ENCODE peak calls at places on chromosomes 5 and 9, in five cellular contexts. One of them, this sample, is unnamed.

GRCh38 chr5:172305380-172305779 is 21.8 kb upstream of the UBTD2 start:
- DNase-seq in upper lobe of left lung: no peak
- DNase-seq in spleen: no peak
- DNase-seq in esophagus muscularis mucosa: no peak
- DNase-seq in stomach: no peak
- DNase-seq in this sample: no peak

GRCh38 chr5:43482490-43483064 is 1.1 kb downstream of the TMEM267 start:
- DNase-seq in upper lobe of left lung: no peak
- DNase-seq in stomach: no peak
- DNase-seq in spleen: no peak
- DNase-seq in esophagus muscularis mucosa: no peak
- DNase-seq in this sample: no peak

GRCh38 chr9:134326754-134327526 is 685 bp downstream of the RXRA start:
- DNase-seq in esophagus muscularis mucosa: no peak
- DNase-seq in stomach: no peak
- DNase-seq in upper lobe of left lung: peak; percentile 89
- DNase-seq in spleen: peak; percentile 87
- DNase-seq in this sample: peak; percentile 76

GRCh38 chr5:177085985-177086917 is at the start of gene FGFR4:
- DNase-seq in esophagus muscularis mucosa: no peak
- DNase-seq in spleen: peak; percentile 86
- DNase-seq in upper lobe of left lung: peak; percentile 92
- DNase-seq in stomach: peak; percentile 83
- DNase-seq in this sample: peak; percentile 82

GRCh38 chr5:96876292-96876850 is at the start of gene ERAP2:
- DNase-seq in stomach: no peak
- DNase-seq in esophagus muscularis mucosa: peak; percentile 79
- DNase-seq in spleen: no peak
- DNase-seq in upper lobe of left lung: no peak
- DNase-seq in this sample: no peak

GRCh38 chr9:131826966-131827525 is 87.2 kb upstream of the RAPGEF1 start:
- DNase-seq in upper lobe of left lung: no peak
- DNase-seq in spleen: no peak
- DNase-seq in esophagus muscularis mucosa: no peak
- DNase-seq in stomach: no peak
- DNase-seq in this sample: no peak

GRCh38 chr5:17069995-17070405 is 133.9 kb upstream of the MYO10 start:
- DNase-seq in esophagus muscularis mucosa: no peak
- DNase-seq in stomach: peak; percentile 70
- DNase-seq in spleen: peak; percentile 79
- DNase-seq in upper lobe of left lung: no peak
- DNase-seq in this sample: no peak

GRCh38 chr5:157072508-157072907 is 13.6 kb upstream of the HAVCR1 start:
- DNase-seq in esophagus muscularis mucosa: no peak
- DNase-seq in upper lobe of left lung: no peak
- DNase-seq in spleen: no peak
- DNase-seq in stomach: no peak
- DNase-seq in this sample: no peak

GRCh38 chr5:123371575-123372179 is 51.5 kb downstream of the CEP120 start:
- DNase-seq in upper lobe of left lung: no peak
- DNase-seq in stomach: peak; percentile 42
- DNase-seq in spleen: peak; percentile 77
- DNase-seq in esophagus muscularis mucosa: no peak
- DNase-seq in this sample: peak; percentile 65

GRCh38 chr9:81556923-81557322 is 132.4 kb downstream of the TLE1 start:
- DNase-seq in spleen: no peak
- DNase-seq in esophagus muscularis mucosa: no peak
- DNase-seq in stomach: no peak
- DNase-seq in upper lobe of left lung: no peak
- DNase-seq in this sample: no peak

GRCh38 chr5:75007537-75007847 is 44.9 kb downstream of the GCNT4 start:
- DNase-seq in esophagus muscularis mucosa: no peak
- DNase-seq in upper lobe of left lung: no peak
- DNase-seq in spleen: no peak
- DNase-seq in stomach: no peak
- DNase-seq in this sample: no peak

GRCh38 chr5:175802361-175802760 is 69.0 kb upstream of the CPLX2 start:
- DNase-seq in stomach: no peak
- DNase-seq in upper lobe of left lung: no peak
- DNase-seq in spleen: no peak
- DNase-seq in esophagus muscularis mucosa: no peak
- DNase-seq in this sample: no peak
- H3K4me3 ChIP-seq in stomach: no peak overlapping the region
- H3K4me3 ChIP-seq in upper lobe of left lung: no peak overlapping the region
- H3K4me3 ChIP-seq in spleen: no peak overlapping the region
- H3K4me3 ChIP-seq in esophagus muscularis mucosa: no peak overlapping the region
- H3K4me3 ChIP-seq in this sample: no peak overlapping the region

DNA sequence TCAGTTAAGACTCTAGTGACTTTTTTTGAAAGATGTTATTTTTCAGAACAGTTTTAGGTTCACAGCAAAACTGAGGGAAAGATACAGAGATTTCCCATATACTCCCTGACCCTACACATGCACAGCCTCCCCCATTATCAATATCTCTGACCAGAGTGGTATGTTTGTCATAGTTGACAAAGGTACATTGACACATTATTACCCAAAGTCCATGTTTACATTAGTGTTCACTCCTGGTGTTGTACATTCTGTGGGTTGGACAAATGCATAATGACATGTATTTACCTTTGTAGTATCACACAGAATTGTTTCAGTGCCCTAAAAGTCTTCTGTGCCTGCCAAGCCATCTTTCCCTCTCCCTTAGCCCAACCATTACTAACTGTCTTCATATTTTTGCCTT is 470.7 kb upstream of the DMAC1 start:
- DNase-seq in spleen: no peak
- DNase-seq in esophagus muscularis mucosa: no peak
- DNase-seq in stomach: no peak
- DNase-seq in upper lobe of left lung: no peak
- DNase-seq in this sample: no peak
- H3K9me3 ChIP-seq in spleen: peaks cover 1% of the 10 kb centered on the region
- H3K9me3 ChIP-seq in esophagus muscularis mucosa: peaks cover 3% of the 10 kb centered on the region
- H3K9me3 ChIP-seq in stomach: no peaks in the 10 kb centered on the region
- H3K9me3 ChIP-seq in upper lobe of left lung: no peaks in the 10 kb centered on the region
- H3K9me3 ChIP-seq in this sample: no peaks in the 10 kb centered on the region

DNA sequence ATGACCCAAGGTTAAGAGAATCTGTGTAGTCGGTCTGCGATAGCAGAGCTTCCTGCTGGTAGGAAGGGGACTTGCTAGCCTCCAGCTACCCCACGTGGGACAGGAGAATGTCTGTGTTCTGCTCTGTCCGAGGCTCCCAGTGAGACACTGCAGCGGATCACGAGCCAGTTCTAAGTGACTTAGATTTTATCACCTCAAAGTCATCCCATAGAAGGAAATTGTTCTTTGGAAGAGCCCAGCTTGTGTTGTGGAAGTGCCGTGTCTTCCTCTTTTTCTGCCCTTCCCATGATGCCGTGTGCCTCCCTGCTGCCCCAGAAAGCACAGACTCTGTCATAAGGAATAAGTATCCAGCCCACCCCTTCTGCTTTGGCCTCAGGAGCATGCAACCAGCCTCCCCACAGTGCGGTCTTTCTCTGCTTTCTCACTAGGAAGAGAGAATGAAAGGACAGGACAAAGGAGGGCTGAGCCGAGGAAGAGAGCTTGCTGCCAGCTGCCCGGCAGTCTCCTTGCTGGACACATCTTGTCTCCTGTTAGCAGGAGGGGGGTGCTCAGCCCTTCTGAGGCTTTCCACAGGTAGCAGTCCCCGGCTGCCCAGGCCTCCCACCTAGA is 35.7 kb downstream of the RUFY1 start:
- DNase-seq in spleen: peak; percentile 44
- DNase-seq in stomach: no peak
- DNase-seq in esophagus muscularis mucosa: no peak
- DNase-seq in upper lobe of left lung: no peak
- DNase-seq in this sample: no peak
- TF ChIP-seq POLR2AphosphoS5 in spleen: no peak
- TF ChIP-seq POLR2AphosphoS5 in stomach: no peak
- TF ChIP-seq POLR2AphosphoS5 in esophagus muscularis mucosa: no peak
- TF ChIP-seq POLR2AphosphoS5 in upper lobe of left lung: no peak
- TF ChIP-seq POLR2AphosphoS5 in this sample: no peak

GRCh38 chr5:88847410-88847809 is 35.6 kb downstream of the MEF2C start:
- DNase-seq in spleen: no peak
- DNase-seq in upper lobe of left lung: no peak
- DNase-seq in esophagus muscularis mucosa: no peak
- DNase-seq in stomach: no peak
- DNase-seq in this sample: no peak
- H3K4me3 ChIP-seq in spleen: no peak overlapping the region
- H3K4me3 ChIP-seq in upper lobe of left lung: no peak overlapping the region
- H3K4me3 ChIP-seq in esophagus muscularis mucosa: no peak overlapping the region
- H3K4me3 ChIP-seq in stomach: no peak overlapping the region
- H3K4me3 ChIP-seq in this sample: no peak overlapping the region

GRCh38 chr5:178489281-178489976 is 100.8 kb downstream of the COL23A1 start:
- DNase-seq in stomach: no peak
- DNase-seq in upper lobe of left lung: peak; percentile 10
- DNase-seq in esophagus muscularis mucosa: no peak
- DNase-seq in spleen: no peak
- DNase-seq in this sample: no peak

GRCh38 chr5:178488696-178489095 is 101.5 kb downstream of the COL23A1 start:
- DNase-seq in stomach: no peak
- DNase-seq in esophagus muscularis mucosa: no peak
- DNase-seq in spleen: no peak
- DNase-seq in upper lobe of left lung: no peak
- DNase-seq in this sample: no peak

GRCh38 chr5:178487911-178488310 is 102.3 kb downstream of the COL23A1 start:
- DNase-seq in upper lobe of left lung: no peak
- DNase-seq in stomach: no peak
- DNase-seq in esophagus muscularis mucosa: no peak
- DNase-seq in spleen: no peak
- DNase-seq in this sample: no peak

GRCh38 chr5:178483620-178484019 is 106.6 kb downstream of the COL23A1 start:
- DNase-seq in upper lobe of left lung: no peak
- DNase-seq in stomach: peak; percentile 38
- DNase-seq in spleen: peak; percentile 86
- DNase-seq in esophagus muscularis mucosa: no peak
- DNase-seq in this sample: no peak

DNA sequence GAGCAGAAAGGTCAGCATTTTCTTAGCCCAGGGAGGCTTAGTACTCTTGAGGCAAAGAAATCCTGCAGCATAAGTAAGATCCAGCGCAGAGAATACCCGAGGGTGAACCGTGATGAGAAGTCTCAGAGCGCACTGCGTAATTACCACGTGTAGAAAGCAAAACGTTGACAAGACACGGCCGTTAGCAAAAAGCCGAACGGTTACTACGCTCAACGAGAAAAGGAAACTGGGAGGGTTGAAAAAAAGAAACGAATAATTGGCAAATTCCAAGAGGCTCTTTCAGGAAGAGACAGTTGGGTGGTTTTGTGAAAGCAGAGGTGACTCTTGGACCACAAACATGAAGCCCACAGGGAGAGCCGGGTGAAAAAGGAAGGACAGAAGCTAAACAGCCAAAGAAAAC is 103.9 kb downstream of the COL23A1 start:
- DNase-seq in upper lobe of left lung: no peak
- DNase-seq in stomach: no peak
- DNase-seq in spleen: no peak
- DNase-seq in esophagus muscularis mucosa: no peak
- DNase-seq in this sample: no peak
- H3K9me3 ChIP-seq in upper lobe of left lung: no peaks in the 10 kb centered on the region
- H3K9me3 ChIP-seq in stomach: no peaks in the 10 kb centered on the region
- H3K9me3 ChIP-seq in spleen: no peaks in the 10 kb centered on the region
- H3K9me3 ChIP-seq in esophagus muscularis mucosa: peaks cover 6% of the 10 kb centered on the region
- H3K9me3 ChIP-seq in this sample: no peaks in the 10 kb centered on the region

DNA sequence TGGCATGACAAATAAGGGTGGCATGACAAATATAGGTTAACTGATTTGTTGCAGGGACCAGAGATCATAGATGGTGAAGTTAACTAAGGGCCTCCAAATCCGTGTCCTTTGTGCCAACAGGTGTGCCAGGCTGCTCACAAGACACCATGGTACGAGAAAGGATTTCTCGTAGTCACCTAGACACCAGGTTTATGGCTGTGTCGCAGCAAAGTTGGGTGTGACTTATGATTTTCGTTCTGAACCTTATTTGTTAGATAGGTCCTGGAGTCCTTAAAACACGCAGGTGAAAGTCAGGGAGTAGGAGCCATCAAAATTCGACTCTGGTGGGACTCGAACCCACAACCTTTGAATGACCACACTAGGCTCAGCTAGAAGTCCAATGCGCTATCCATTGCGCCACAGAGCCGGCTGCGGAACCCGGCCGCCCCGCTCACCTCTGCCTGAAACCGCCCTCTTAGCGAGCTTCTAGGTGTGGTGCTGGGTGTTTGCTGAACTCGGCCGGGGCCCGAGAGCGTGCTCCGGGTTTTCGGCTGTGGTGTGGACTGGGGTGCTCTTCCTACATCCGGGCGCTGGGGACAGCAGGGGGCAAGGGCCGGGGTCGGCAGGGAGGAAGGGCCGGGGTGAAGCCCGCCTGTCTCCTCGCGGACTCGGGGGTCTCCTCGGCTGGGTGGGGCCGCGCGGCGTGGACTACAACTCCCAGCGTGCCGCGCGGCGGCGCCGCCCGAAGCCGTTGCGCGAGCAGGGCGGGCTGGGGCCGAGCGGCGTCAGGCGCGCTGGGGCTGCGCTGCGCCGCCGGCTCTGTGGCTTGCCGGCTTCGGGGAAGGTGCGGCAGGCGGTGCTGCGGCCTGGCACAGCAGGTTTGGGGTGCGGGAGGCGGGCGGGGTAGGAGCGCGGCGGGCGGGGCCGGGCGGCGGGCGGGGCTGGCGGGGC is at the start of gene SLC27A4:
- DNase-seq in esophagus muscularis mucosa: no peak
- DNase-seq in spleen: peak; percentile 95
- DNase-seq in upper lobe of left lung: peak; percentile 96
- DNase-seq in stomach: peak; percentile 87
- DNase-seq in this sample: peak; percentile 80
- TF ChIP-seq POLR2AphosphoS5 in esophagus muscularis mucosa: peak; percentile 16
- TF ChIP-seq POLR2AphosphoS5 in spleen: peak; percentile 37
- TF ChIP-seq POLR2AphosphoS5 in upper lobe of left lung: no peak
- TF ChIP-seq POLR2AphosphoS5 in stomach: peak; percentile 9
- TF ChIP-seq POLR2AphosphoS5 in this sample: no peak

GRCh38 chr9:137989999-137990715 is 112.6 kb downstream of the CACNA1B start:
- DNase-seq in esophagus muscularis mucosa: no peak
- DNase-seq in stomach: peak; percentile 13
- DNase-seq in spleen: peak; percentile 35
- DNase-seq in upper lobe of left lung: no peak
- DNase-seq in this sample: peak; percentile 37

GRCh38 chr9:137987244-137988030 is 109.9 kb downstream of the CACNA1B start:
- DNase-seq in esophagus muscularis mucosa: no peak
- DNase-seq in stomach: no peak
- DNase-seq in spleen: no peak
- DNase-seq in upper lobe of left lung: peak; percentile 20
- DNase-seq in this sample: no peak

GRCh38 chr9:137988701-137989100 is 111.1 kb downstream of the CACNA1B start:
- DNase-seq in esophagus muscularis mucosa: no peak
- DNase-seq in upper lobe of left lung: no peak
- DNase-seq in stomach: peak; percentile 9
- DNase-seq in spleen: peak; percentile 41
- DNase-seq in this sample: no peak

GRCh38 chr9:137988051-137988450 is 110.5 kb downstream of the CACNA1B start:
- DNase-seq in esophagus muscularis mucosa: no peak
- DNase-seq in spleen: peak; percentile 46
- DNase-seq in stomach: peak; percentile 24
- DNase-seq in upper lobe of left lung: no peak
- DNase-seq in this sample: no peak

GRCh38 chr9:137989156-137989555 is 111.6 kb downstream of the CACNA1B start:
- DNase-seq in esophagus muscularis mucosa: no peak
- DNase-seq in stomach: peak; percentile 11
- DNase-seq in spleen: no peak
- DNase-seq in upper lobe of left lung: no peak
- DNase-seq in this sample: peak; percentile 40
- H3K4me3 ChIP-seq in esophagus muscularis mucosa: no peak overlapping the region
- H3K4me3 ChIP-seq in stomach: no peak overlapping the region
- H3K4me3 ChIP-seq in spleen: no peak overlapping the region
- H3K4me3 ChIP-seq in upper lobe of left lung: no peak overlapping the region
- H3K4me3 ChIP-seq in this sample: no peak overlapping the region